ENCODE peak calls at places on chromosome 21, in six cellular contexts. I is stimulated activated CD4-positive, alpha-beta T cell treated with anti-CD3 and anti-CD28 coated beads, Interleukin-4, amount 100 ng/mL, for 48 hours; W is neural crest cell; V is LHCN-M2; M is Kasumi-1; R is T47D. E is an unnamed sample.

GRCh38 chr21:16667395-16667794 is 845.4 kb upstream of the CXADR start:
- DNase-seq in I (no peak), W (no peak), V (no peak), M (no peak), R (no peak), E (no peak)

GRCh38 chr21:29887313-29888009 is 52.3 kb downstream of the GRIK1 start:
- DNase-seq in I (no peak), W (no peak), V (no peak), M (no peak), R (no peak), E (no peak)

GRCh38 chr21:36550761-36551160 is 70.8 kb upstream of the CLDN14 start:
- DNase-seq in I (no peak), W (no peak), V (peak), M (no peak), R (no peak), E (no peak)

GRCh38 chr21:28754127-28754611 is 238.5 kb downstream of the LTN1 start:
- DNase-seq in I (no peak), W (no peak), V (peak), M (no peak), R (no peak), E (no peak)

GRCh38 chr21:15066231-15066577 is 1.4 kb upstream of the NRIP1 start:
- DNase-seq in I (no peak), W (no peak), V (no peak), M (peak), R (no peak), E (no peak)

GRCh38 chr21:35559128-35559831 is 501.0 kb downstream of the SETD4 start:
- DNase-seq in I (no peak), W (no peak), V (peak), M (no peak), R (no peak), E (no peak)

GRCh38 chr21:29499734-29500343 is 201.1 kb downstream of the BACH1 start:
- DNase-seq in I (no peak), W (no peak), V (peak), M (peak), R (no peak), E (no peak)

GRCh38 chr21:33950425-33951079 is 34.9 kb upstream of the ATP5PO start:
- DNase-seq in I (no peak), W (no peak), V (no peak), M (no peak), R (no peak), E (no peak)

GRCh38 chr21:29372063-29372802 is 73.5 kb downstream of the BACH1 start:
- DNase-seq in I (peak), W (peak), V (peak), M (peak), R (no peak), E (peak)

GRCh38 chr21:30629173-30629572 is 5.8 kb upstream of the KRTAP20-2 start:
- DNase-seq in I (no peak), W (no peak), V (no peak), M (peak), R (no peak), E (no peak)

GRCh38 chr21:42624095-42624830 is 29.2 kb upstream of the PDE9A start:
- DNase-seq in I (no peak), W (no peak), V (no peak), M (no peak), R (no peak), E (no peak)

GRCh38 chr21:45142469-45142868 is 68.1 kb downstream of the ADARB1 start:
- DNase-seq in I (no peak), W (no peak), V (peak), M (no peak), R (no peak), E (no peak)

GRCh38 chr21:14589855-14590563 is 43.9 kb upstream of the SAMSN1 start:
- DNase-seq in I (no peak), W (no peak), V (no peak), M (no peak), R (no peak), E (no peak)

GRCh38 chr21:42735944-42736343 is 82.5 kb downstream of the PDE9A start:
- DNase-seq in I (no peak), W (no peak), V (no peak), M (no peak), R (no peak), E (no peak)

GRCh38 chr21:45950740-45951515 is 30.6 kb upstream of the COL6A1 start:
- DNase-seq in I (no peak), W (no peak), V (peak), M (no peak), R (no peak), E (no peak)

GRCh38 chr21:32143222-32143939 is 135.5 kb downstream of the MIS18A start:
- DNase-seq in I (no peak), W (no peak), V (no peak), M (no peak), R (no peak), E (no peak)